ENCODE peak calls at places on chromosomes 13 and 19, in seven cellular contexts. J is IMR-90, C is ovary, K is kidney glomerular epithelial cell, D is SW 1271, V is GM10248, O is BE2C. U is an unnamed sample.

GRCh38 chr13:113519556-113519955 is 29.0 kb upstream of the DCUN1D2 start:
- DNase-seq in C (no peak), V (no peak), K (no peak), D (no peak), J (no peak), O (no peak), U (no peak)

GRCh38 chr13:19742651-19743050 is 40.1 kb downstream of the PSPC1 start:
- DNase-seq in D (no peak), C (no peak), O (no peak), J (no peak), K (no peak), V (no peak), U (no peak)

GRCh38 chr19:48616041-48616436 is 1.2 kb upstream of the FAM83E start:
- DNase-seq in D (no peak), K (no peak), J (no peak), C (no peak), V (no peak), O (no peak), U (no peak)

GRCh38 chr13:61756031-61756430 is 340.4 kb upstream of the PCDH20 start:
- DNase-seq in V (no peak), O (no peak), K (no peak), C (no peak), J (no peak), D (no peak), U (no peak)

GRCh38 chr13:52713894-52714293 is 25.7 kb downstream of the CNMD start:
- DNase-seq in O (no peak), J (no peak), V (no peak), D (no peak), C (no peak), K (no peak), U (no peak)

GRCh38 chr19:19447536-19448237 is 42.2 kb downstream of the GATAD2A start:
- DNase-seq in J (peak), O (no peak), V (no peak), K (no peak), D (no peak), C (no peak), U (no peak)

GRCh38 chr13:38767506-38768265 is 80.8 kb downstream of the FREM2 start:
- DNase-seq in K (peak), D (no peak), C (no peak), J (no peak), V (no peak), O (no peak), U (no peak)

GRCh38 chr19:58474291-58474996 is 1.7 kb upstream of the ZNF446 start:
- DNase-seq in O (no peak), J (peak), C (no peak), D (no peak), V (no peak), K (peak), U (no peak)

GRCh38 chr13:41137951-41138350 is 5.3 kb upstream of the KBTBD6 start:
- DNase-seq in V (no peak), K (peak), J (peak), O (no peak), C (no peak), D (no peak), U (no peak)

GRCh38 chr19:48403606-48404005 is 10.1 kb downstream of the GRIN2D start:
- DNase-seq in K (peak), J (peak), D (no peak), O (peak), C (no peak), V (peak), U (no peak)

U was measured in psoas muscle.